ENCODE peak calls at places on chromosomes 6 and 20, in nine cellular contexts. S is stimulated activated CD8-positive, alpha-beta memory T cell treated with anti-CD3 and anti-CD28 coated beads, Interleukin-2, amount 100 ng/mL, for 1 hour; O is ACHN; A is RPMI7951; E is SW 1271; D is LoVo; K is nephron progenitor cell; T is posterior cingulate gyrus; M is NCI-H1694. L is an unnamed sample.

GRCh38 chr6:47714802-47715201 is 16.4 kb downstream of the ADGRF4 start:
- DNase-seq in O (no peak), S (no peak), M (no peak), E (no peak), D (no peak), A (peak), T (no peak), K (no peak), L (no peak)

GRCh38 chr20:32832664-32833063 is 12.9 kb downstream of the MAPRE1 start:
- DNase-seq in M (no peak), T (no peak), E (no peak), K (no peak), S (no peak), A (no peak), O (no peak), D (no peak), L (no peak)

GRCh38 chr20:10501377-10501776 is 66.3 kb downstream of the SLX4IP start:
- DNase-seq in O (no peak), S (no peak), D (no peak), A (peak), T (peak), K (no peak), M (no peak), E (no peak), L (no peak)

GRCh38 chr6:139060332-139060731 is 31.8 kb downstream of the ABRACL start:
- DNase-seq in M (no peak), O (no peak), E (no peak), K (no peak), S (no peak), T (no peak), D (no peak), A (peak), L (no peak)

GRCh38 chr20:7859371-7859802 is 80.9 kb downstream of the HAO1 start:
- DNase-seq in T (no peak), S (no peak), O (peak), K (peak), D (peak), E (peak), M (peak), A (peak), L (peak)

GRCh38 chr20:14790771-14791517 is 453.5 kb upstream of the FLRT3 start:
- DNase-seq in O (no peak), A (no peak), M (no peak), K (no peak), T (no peak), D (no peak), E (no peak), S (no peak), L (no peak)

GRCh38 chr20:48791666-48792071 is 36.1 kb downstream of the PREX1 start:
- DNase-seq in O (no peak), A (peak), E (no peak), S (no peak), D (no peak), M (no peak), K (no peak), T (no peak), L (no peak)

GRCh38 chr6:107805504-107805903 is 18.6 kb downstream of the SCML4 start:
- DNase-seq in M (no peak), D (no peak), E (no peak), T (no peak), K (no peak), O (no peak), S (no peak), A (no peak), L (no peak)

GRCh38 chr6:5422321-5422915 is 161.1 kb downstream of the FARS2 start:
- DNase-seq in T (no peak), O (peak), D (no peak), M (peak), A (peak), S (no peak), K (peak), E (no peak), L (no peak)

GRCh38 chr6:128158496-128158895 is 257.6 kb upstream of the THEMIS start:
- DNase-seq in M (no peak), E (no peak), O (no peak), S (no peak), T (no peak), D (no peak), A (peak), K (no peak), L (no peak)

GRCh38 chr6:1614767-1615650 is 5.3 kb downstream of the FOXC1 start:
- DNase-seq in A (no peak), M (no peak), D (no peak), E (no peak), O (no peak), S (no peak), T (no peak), K (peak), L (no peak)

GRCh38 chr6:113809818-113810217 is 47.3 kb upstream of the MARCKS start:
- DNase-seq in D (no peak), O (no peak), A (no peak), T (no peak), E (no peak), K (no peak), M (no peak), S (no peak), L (no peak)

GRCh38 chr6:25315194-25315593 is 36.0 kb downstream of the CARMIL1 start:
- DNase-seq in E (no peak), D (no peak), T (no peak), O (no peak), K (no peak), M (no peak), A (no peak), S (no peak), L (no peak)

GRCh38 chr6:18533793-18534192 is 146.6 kb downstream of the RNF144B start:
- DNase-seq in M (no peak), A (no peak), S (no peak), K (no peak), E (no peak), T (no peak), O (no peak), D (peak), L (no peak)

GRCh38 chr6:36266913-36267644 is 2.8 kb upstream of the PNPLA1 start:
- DNase-seq in E (no peak), S (no peak), K (no peak), M (no peak), O (no peak), D (no peak), A (peak), T (no peak), L (no peak)

GRCh38 chr6:158290040-158290439 is 22.2 kb upstream of the TULP4 start:
- DNase-seq in S (no peak), A (no peak), D (no peak), T (no peak), K (no peak), M (no peak), O (no peak), E (no peak), L (no peak)

GRCh38 chr6:124854338-124854922 is 107.8 kb upstream of the RNF217 start:
- DNase-seq in M (no peak), E (no peak), O (peak), A (no peak), T (no peak), S (no peak), K (no peak), D (peak), L (no peak)

GRCh38 chr6:47721189-47721588 is 22.8 kb downstream of the ADGRF4 start:
- DNase-seq in T (no peak), A (no peak), E (no peak), O (no peak), M (no peak), D (no peak), S (no peak), K (no peak), L (no peak)

L was measured in RCC 7860.